ENCODE peak calls at places on chromosomes 1 and 21, in ten cellular contexts. One of them, this sample, is unnamed.
A peak's percentile ranks its signal among the peaks of the same experiment; 100 is the strongest.

GRCh38 chr1:62285984-62286481 is 33.2 kb downstream of the KANK4 start:
- DNase-seq in body of pancreas: peak; percentile 81
- DNase-seq in SJSA1: no peak
- DNase-seq in hepatocyte: no peak
- DNase-seq in A549: no peak
- DNase-seq in tibial nerve: no peak
- DNase-seq in naive thymus-derived CD4-positive, alpha-beta T cell: no peak
- DNase-seq in cardiac muscle cell: no peak
- DNase-seq in CD8-positive, alpha-beta T cell: no peak
- DNase-seq in PC-3: peak; percentile 19
- DNase-seq in this sample: no peak

GRCh38 chr1:151763990-151764389 is 694 bp upstream of the MRPL9 start:
- DNase-seq in body of pancreas: no peak
- DNase-seq in SJSA1: no peak
- DNase-seq in hepatocyte: no peak
- DNase-seq in A549: no peak
- DNase-seq in tibial nerve: no peak
- DNase-seq in naive thymus-derived CD4-positive, alpha-beta T cell: no peak
- DNase-seq in cardiac muscle cell: no peak
- DNase-seq in CD8-positive, alpha-beta T cell: no peak
- DNase-seq in PC-3: no peak
- DNase-seq in this sample: no peak

GRCh38 chr1:108708726-108709660 is 3.7 kb upstream of the FNDC7 start:
- DNase-seq in body of pancreas: no peak
- DNase-seq in SJSA1: no peak
- DNase-seq in hepatocyte: no peak
- DNase-seq in A549: peak; percentile 12
- DNase-seq in tibial nerve: no peak
- DNase-seq in naive thymus-derived CD4-positive, alpha-beta T cell: peak; percentile 65
- DNase-seq in cardiac muscle cell: no peak
- DNase-seq in CD8-positive, alpha-beta T cell: peak; percentile 68
- DNase-seq in PC-3: peak; percentile 39
- DNase-seq in this sample: no peak

GRCh38 chr1:85344256-85344694 is 67.8 kb upstream of the BCL10 start:
- DNase-seq in body of pancreas: peak; percentile 61
- DNase-seq in SJSA1: peak; percentile 84
- DNase-seq in hepatocyte: peak; percentile 49
- DNase-seq in A549: peak; percentile 62
- DNase-seq in tibial nerve: no peak
- DNase-seq in naive thymus-derived CD4-positive, alpha-beta T cell: no peak
- DNase-seq in cardiac muscle cell: peak; percentile 58
- DNase-seq in CD8-positive, alpha-beta T cell: no peak
- DNase-seq in PC-3: peak; percentile 63
- DNase-seq in this sample: no peak

GRCh38 chr1:200299571-200299970 is 110.3 kb downstream of the ZNF281 start:
- DNase-seq in body of pancreas: no peak
- DNase-seq in SJSA1: no peak
- DNase-seq in hepatocyte: no peak
- DNase-seq in A549: no peak
- DNase-seq in tibial nerve: no peak
- DNase-seq in naive thymus-derived CD4-positive, alpha-beta T cell: no peak
- DNase-seq in cardiac muscle cell: no peak
- DNase-seq in CD8-positive, alpha-beta T cell: no peak
- DNase-seq in PC-3: no peak
- DNase-seq in this sample: no peak

GRCh38 chr1:62725255-62725654 is 37.1 kb upstream of the DOCK7 start:
- DNase-seq in body of pancreas: no peak
- DNase-seq in SJSA1: peak; percentile 37
- DNase-seq in hepatocyte: no peak
- DNase-seq in A549: no peak
- DNase-seq in tibial nerve: no peak
- DNase-seq in naive thymus-derived CD4-positive, alpha-beta T cell: no peak
- DNase-seq in cardiac muscle cell: no peak
- DNase-seq in CD8-positive, alpha-beta T cell: no peak
- DNase-seq in PC-3: no peak
- DNase-seq in this sample: no peak

GRCh38 chr1:228814091-228814610 is 78.9 kb downstream of the RHOU start:
- DNase-seq in body of pancreas: no peak
- DNase-seq in SJSA1: no peak
- DNase-seq in hepatocyte: no peak
- DNase-seq in A549: no peak
- DNase-seq in tibial nerve: no peak
- DNase-seq in naive thymus-derived CD4-positive, alpha-beta T cell: no peak
- DNase-seq in cardiac muscle cell: no peak
- DNase-seq in CD8-positive, alpha-beta T cell: no peak
- DNase-seq in PC-3: no peak
- DNase-seq in this sample: no peak

GRCh38 chr1:64469121-64469520 is 808 bp upstream of the CACHD1 start:
- DNase-seq in body of pancreas: peak; percentile 93
- DNase-seq in SJSA1: no peak
- DNase-seq in hepatocyte: peak; percentile 23
- DNase-seq in A549: no peak
- DNase-seq in tibial nerve: no peak
- DNase-seq in naive thymus-derived CD4-positive, alpha-beta T cell: no peak
- DNase-seq in cardiac muscle cell: no peak
- DNase-seq in CD8-positive, alpha-beta T cell: no peak
- DNase-seq in PC-3: no peak
- DNase-seq in this sample: no peak

GRCh38 chr21:42939581-42940413 is 14.4 kb upstream of the ERVH48-1 start:
- DNase-seq in body of pancreas: peak; percentile 84
- DNase-seq in SJSA1: peak; percentile 49
- DNase-seq in hepatocyte: peak; percentile 83
- DNase-seq in A549: peak; percentile 59
- DNase-seq in tibial nerve: peak; percentile 68
- DNase-seq in naive thymus-derived CD4-positive, alpha-beta T cell: no peak
- DNase-seq in cardiac muscle cell: no peak
- DNase-seq in CD8-positive, alpha-beta T cell: no peak
- DNase-seq in PC-3: peak; percentile 99
- DNase-seq in this sample: peak; percentile 56

GRCh38 chr1:39639333-39640130 is at the start of gene HEYL:
- DNase-seq in body of pancreas: peak; percentile 91
- DNase-seq in SJSA1: peak; percentile 98
- DNase-seq in hepatocyte: peak; percentile 79
- DNase-seq in A549: peak; percentile 86
- DNase-seq in tibial nerve: peak; percentile 34
- DNase-seq in naive thymus-derived CD4-positive, alpha-beta T cell: peak; percentile 37
- DNase-seq in cardiac muscle cell: peak; percentile 70
- DNase-seq in CD8-positive, alpha-beta T cell: peak; percentile 68
- DNase-seq in PC-3: no peak
- DNase-seq in this sample: peak; percentile 26

GRCh38 chr1:73556270-73556669 is 641.7 kb downstream of the LRRIQ3 start:
- DNase-seq in body of pancreas: no peak
- DNase-seq in SJSA1: no peak
- DNase-seq in hepatocyte: no peak
- DNase-seq in A549: no peak
- DNase-seq in tibial nerve: no peak
- DNase-seq in naive thymus-derived CD4-positive, alpha-beta T cell: no peak
- DNase-seq in cardiac muscle cell: no peak
- DNase-seq in CD8-positive, alpha-beta T cell: no peak
- DNase-seq in PC-3: no peak
- DNase-seq in this sample: no peak

GRCh38 chr1:10598088-10598712 is 123.5 kb downstream of the PEX14 start:
- DNase-seq in body of pancreas: peak; percentile 36
- DNase-seq in SJSA1: no peak
- DNase-seq in hepatocyte: no peak
- DNase-seq in A549: no peak
- DNase-seq in tibial nerve: no peak
- DNase-seq in naive thymus-derived CD4-positive, alpha-beta T cell: no peak
- DNase-seq in cardiac muscle cell: no peak
- DNase-seq in CD8-positive, alpha-beta T cell: no peak
- DNase-seq in PC-3: peak; percentile 10
- DNase-seq in this sample: no peak
- H3K27ac ChIP-seq in body of pancreas: no peak overlapping the region
- H3K27ac ChIP-seq in SJSA1: no peak overlapping the region
- H3K27ac ChIP-seq in hepatocyte: peak overlapping the region; percentile 92
- H3K27ac ChIP-seq in A549: peak overlapping the region; percentile 92
- H3K27ac ChIP-seq in tibial nerve: no peak overlapping the region
- H3K27ac ChIP-seq in naive thymus-derived CD4-positive, alpha-beta T cell: no peak overlapping the region
- H3K27ac ChIP-seq in cardiac muscle cell: no peak overlapping the region
- H3K27ac ChIP-seq in CD8-positive, alpha-beta T cell: no peak overlapping the region
- H3K27ac ChIP-seq in PC-3: peak overlapping the region; percentile 88
- H3K27ac ChIP-seq in this sample: no peak overlapping the region

DNA sequence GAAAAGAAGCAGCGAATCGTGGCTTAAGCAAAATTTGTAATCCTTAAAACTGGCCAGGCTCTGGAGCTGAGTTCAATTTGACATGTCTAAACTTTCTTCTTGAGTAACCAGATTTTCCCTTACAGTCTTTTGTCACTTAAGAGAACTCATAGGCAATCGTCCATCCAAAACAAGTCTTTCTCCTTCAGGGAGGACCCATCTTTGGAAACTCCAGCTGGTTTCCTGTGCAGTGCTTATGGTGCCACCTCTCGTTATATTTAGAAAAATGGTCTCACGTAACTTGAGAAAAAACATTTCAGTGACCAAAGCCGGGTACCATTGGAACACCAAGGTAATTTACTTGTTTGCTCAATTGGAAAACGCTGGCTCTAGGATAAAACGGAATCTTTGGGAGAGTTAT is 1.9 kb upstream of the PTTG1IP start:
- DNase-seq in body of pancreas: no peak
- DNase-seq in SJSA1: peak; percentile 47
- DNase-seq in hepatocyte: no peak
- DNase-seq in A549: no peak
- DNase-seq in tibial nerve: no peak
- DNase-seq in naive thymus-derived CD4-positive, alpha-beta T cell: peak; percentile 54
- DNase-seq in cardiac muscle cell: no peak
- DNase-seq in CD8-positive, alpha-beta T cell: no peak
- DNase-seq in PC-3: peak; percentile 51
- DNase-seq in this sample: no peak
- H3K4me3 ChIP-seq in body of pancreas: no peak overlapping the region
- H3K4me3 ChIP-seq in SJSA1: peak overlapping the region; percentile 81
- H3K4me3 ChIP-seq in hepatocyte: no peak overlapping the region
- H3K4me3 ChIP-seq in A549: no peak overlapping the region
- H3K4me3 ChIP-seq in tibial nerve: peak overlapping the region; percentile 99
- H3K4me3 ChIP-seq in naive thymus-derived CD4-positive, alpha-beta T cell: peak overlapping the region; percentile 71
- H3K4me3 ChIP-seq in cardiac muscle cell: peak overlapping the region; percentile 64
- H3K4me3 ChIP-seq in CD8-positive, alpha-beta T cell: peak overlapping the region; percentile 76
- H3K4me3 ChIP-seq in PC-3: peak overlapping the region; percentile 80
- H3K4me3 ChIP-seq in this sample: peak overlapping the region; percentile 91

DNA sequence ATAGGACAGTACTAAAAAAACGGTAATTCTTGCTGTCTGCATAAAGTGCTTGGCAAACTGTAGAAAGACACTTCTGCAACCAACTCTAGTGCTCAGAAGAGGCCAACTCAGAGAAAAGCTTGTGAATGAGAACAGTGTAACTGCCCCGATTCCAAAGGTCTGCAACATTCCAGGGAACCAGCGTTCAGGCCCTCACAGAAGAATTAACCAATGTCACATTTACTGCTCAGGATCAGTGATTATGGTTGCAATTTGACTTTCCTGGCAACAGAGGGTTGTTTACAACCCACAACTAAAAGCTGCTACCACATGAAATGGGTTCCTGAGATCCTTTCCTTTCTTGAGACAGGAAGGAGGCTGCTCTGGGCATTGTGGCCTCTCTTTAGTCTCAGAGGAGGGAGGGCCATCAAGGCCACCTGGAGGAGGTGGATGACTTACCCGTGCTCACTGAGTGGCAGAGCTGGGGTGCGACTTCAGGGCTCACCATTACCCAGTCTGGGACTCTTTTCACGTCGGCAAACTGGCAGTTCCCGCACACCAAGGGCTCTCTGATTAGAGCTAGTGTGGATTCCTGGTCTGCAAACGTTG is 15.3 kb downstream of the SRSF4 start:
- DNase-seq in body of pancreas: no peak
- DNase-seq in SJSA1: no peak
- DNase-seq in hepatocyte: peak; percentile 63
- DNase-seq in A549: no peak
- DNase-seq in tibial nerve: no peak
- DNase-seq in naive thymus-derived CD4-positive, alpha-beta T cell: no peak
- DNase-seq in cardiac muscle cell: no peak
- DNase-seq in CD8-positive, alpha-beta T cell: no peak
- DNase-seq in PC-3: no peak
- DNase-seq in this sample: no peak
- H3K4me1 ChIP-seq in body of pancreas: peaks cover 27% of the 10 kb centered on the region
- H3K4me1 ChIP-seq in SJSA1: peaks cover 2% of the 10 kb centered on the region
- H3K4me1 ChIP-seq in hepatocyte: peaks cover 40% of the 10 kb centered on the region
- H3K4me1 ChIP-seq in A549: peaks cover 12% of the 10 kb centered on the region
- H3K4me1 ChIP-seq in tibial nerve: peaks cover 86% of the 10 kb centered on the region
- H3K4me1 ChIP-seq in naive thymus-derived CD4-positive, alpha-beta T cell: peaks cover 32% of the 10 kb centered on the region
- H3K4me1 ChIP-seq in cardiac muscle cell: peaks cover 26% of the 10 kb centered on the region
- H3K4me1 ChIP-seq in CD8-positive, alpha-beta T cell: peaks cover 56% of the 10 kb centered on the region
- H3K4me1 ChIP-seq in PC-3: no peaks in the 10 kb centered on the region
- H3K4me1 ChIP-seq in this sample: peaks cover 14% of the 10 kb centered on the region

DNA sequence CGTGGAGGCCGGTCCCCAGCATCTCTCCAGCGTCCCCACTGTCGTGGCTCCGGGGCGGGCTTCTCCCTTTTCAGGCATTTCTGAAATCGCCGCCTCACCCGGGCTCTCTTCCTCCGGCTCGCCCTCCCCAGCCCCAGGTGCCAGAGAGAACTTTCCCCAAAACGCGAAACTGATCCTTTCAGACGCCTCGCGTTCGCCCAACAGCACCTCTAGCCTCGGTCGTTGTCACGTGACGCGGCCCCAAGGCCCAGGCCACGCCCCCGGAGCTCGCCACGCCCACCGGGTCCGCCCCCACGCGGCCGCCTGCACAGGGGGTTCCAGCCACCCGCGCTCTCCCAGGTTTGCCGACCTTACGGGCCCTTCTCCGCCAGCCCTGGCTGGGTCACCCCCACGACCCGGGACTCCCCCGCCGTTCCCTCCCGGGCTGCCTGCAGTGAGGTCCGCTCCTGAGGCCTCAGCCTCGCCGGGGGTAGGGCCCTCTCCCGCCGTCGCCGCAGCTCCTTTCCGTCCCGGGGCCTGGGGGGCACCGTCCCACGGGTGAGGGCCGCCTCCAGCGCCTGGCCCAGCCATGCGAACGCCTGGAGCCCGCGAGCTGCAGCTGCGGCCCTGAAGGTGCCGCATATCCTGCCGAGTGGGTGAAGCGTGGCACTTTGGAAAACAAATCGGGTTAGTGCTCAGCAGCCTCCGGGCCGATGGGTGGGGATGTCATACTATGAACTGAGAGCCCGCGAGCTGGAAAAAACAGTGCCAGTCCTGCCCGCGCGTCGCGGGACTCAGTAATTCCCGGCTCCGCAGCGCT is 21.0 kb downstream of the H3-3A start:
- DNase-seq in body of pancreas: peak; percentile 95
- DNase-seq in SJSA1: peak; percentile 89
- DNase-seq in hepatocyte: peak; percentile 93
- DNase-seq in A549: peak; percentile 96
- DNase-seq in tibial nerve: peak; percentile 89
- DNase-seq in naive thymus-derived CD4-positive, alpha-beta T cell: peak; percentile 85
- DNase-seq in cardiac muscle cell: peak; percentile 91
- DNase-seq in CD8-positive, alpha-beta T cell: peak; percentile 97
- DNase-seq in PC-3: peak; percentile 90
- DNase-seq in this sample: peak; percentile 78
- H3K27ac ChIP-seq in body of pancreas: peak overlapping the region; percentile 84
- H3K27ac ChIP-seq in SJSA1: peak overlapping the region; percentile 24
- H3K27ac ChIP-seq in hepatocyte: peak overlapping the region; percentile 30
- H3K27ac ChIP-seq in A549: peak overlapping the region; percentile 94
- H3K27ac ChIP-seq in tibial nerve: peak overlapping the region; percentile 11
- H3K27ac ChIP-seq in naive thymus-derived CD4-positive, alpha-beta T cell: peak overlapping the region; percentile 65
- H3K27ac ChIP-seq in cardiac muscle cell: no peak overlapping the region
- H3K27ac ChIP-seq in CD8-positive, alpha-beta T cell: peak overlapping the region; percentile 15
- H3K27ac ChIP-seq in PC-3: peak overlapping the region; percentile 58
- H3K27ac ChIP-seq in this sample: peak overlapping the region; percentile 72

This sample was measured in thoracic aorta.